ENCODE peak calls at places on chromosomes 1 and 21, in nine cellular contexts. S is stimulated activated naive CD8-positive, alpha-beta T cell treated with anti-CD3 and anti-CD28 coated beads, Interleukin-15, Interleukin-2, amounts not matched to agents 100 U/mL and 50 U/mL, for 24 hours; G is BJ; T is CD8-positive, alpha-beta memory T cell; N is activated T-helper 9 cell treated with anti-CD3 and anti-CD28 coated beads, Interleukin-2, amount 50 U/mL, for 16 hours; C is DMS53; J is activated gamma-delta T cell treated with Interleukin-2 at 50 U/mL for 16 hours; P is LoVo; U is T-helper 17 cell. A is an unnamed sample.

GRCh38 chr1:175307160-175307559 is 114.6 kb upstream of the KIAA0040 start:
- DNase-seq in T (no peak), C (peak), N (no peak), S (no peak), G (no peak), P (no peak), J (no peak), U (no peak), A (no peak)

GRCh38 chr21:14072761-14073535 is 137.8 kb downstream of the LIPI start:
- DNase-seq in S (no peak), N (no peak), C (no peak), U (no peak), T (no peak), J (no peak), P (no peak), G (no peak), A (no peak)

GRCh38 chr1:168416220-168416619 is 127.6 kb downstream of the XCL2 start:
- DNase-seq in J (no peak), S (no peak), G (no peak), P (no peak), N (no peak), C (no peak), U (no peak), T (no peak), A (no peak)

GRCh38 chr1:67439277-67440029 is 9.3 kb upstream of the SERBP1 start:
- DNase-seq in U (no peak), S (no peak), C (peak), P (no peak), T (no peak), G (no peak), N (no peak), J (no peak), A (no peak)

GRCh38 chr21:31354604-31355443 is 10.8 kb upstream of the TIAM1 start:
- DNase-seq in G (no peak), T (peak), C (peak), U (peak), P (peak), S (peak), J (peak), N (peak), A (peak)

GRCh38 chr1:4653796-4654715 is at the start of gene AJAP1:
- DNase-seq in G (no peak), U (no peak), J (no peak), S (peak), C (no peak), N (no peak), T (no peak), P (no peak), A (no peak)

GRCh38 chr1:20481158-20481617 is 4.8 kb downstream of the CAMK2N1 start:
- DNase-seq in G (no peak), P (no peak), U (no peak), T (no peak), N (no peak), S (no peak), J (no peak), C (peak), A (no peak)

GRCh38 chr1:65512383-65512782 is 91.9 kb downstream of the LEPR start:
- DNase-seq in N (no peak), U (no peak), J (no peak), S (no peak), C (peak), G (no peak), T (no peak), P (no peak), A (no peak)

GRCh38 chr1:46449223-46450159 is 40.1 kb upstream of the DMBX1 start:
- DNase-seq in S (no peak), T (peak), P (no peak), N (no peak), G (no peak), J (no peak), C (no peak), U (no peak), A (no peak)

GRCh38 chr21:46111857-46112730 is 14.2 kb downstream of the COL6A2 start:
- DNase-seq in G (no peak), P (no peak), T (peak), S (peak), N (no peak), J (peak), C (no peak), U (no peak), A (no peak)

GRCh38 chr1:113786055-113786454 is 26.2 kb downstream of the RSBN1 start:
- DNase-seq in S (no peak), T (no peak), N (no peak), J (no peak), U (no peak), C (peak), P (peak), G (no peak), A (no peak)

GRCh38 chr1:221397141-221397540 is 344.7 kb downstream of the DUSP10 start:
- DNase-seq in P (no peak), N (no peak), T (no peak), J (no peak), C (no peak), U (no peak), S (no peak), G (no peak), A (no peak)

GRCh38 chr1:20158358-20159070 is 19.4 kb downstream of the PLA2G2F start:
- DNase-seq in U (no peak), G (no peak), P (no peak), S (peak), N (no peak), J (no peak), T (no peak), C (peak), A (no peak)

GRCh38 chr1:18929686-18930085 is 26.8 kb downstream of the IFFO2 start:
- DNase-seq in J (no peak), P (no peak), C (no peak), N (no peak), S (no peak), G (no peak), T (no peak), U (no peak), A (peak)

GRCh38 chr1:169618367-169618766 is 11.6 kb downstream of the SELP start:
- DNase-seq in J (no peak), U (no peak), G (no peak), T (no peak), N (no peak), P (no peak), S (no peak), C (peak), A (peak)